ENCODE peak calls at places on chromosomes 5 and 9, in five cellular contexts. B, T, I, N and F are unnamed samples.

GRCh38 chr9:99192786-99193465 is 28.8 kb downstream of the ALG2 start:
- DNase-seq in T (no peak), N (no peak), B (no peak), I (no peak), F (no peak)

GRCh38 chr5:58922392-58923171 is 339.7 kb downstream of the RAB3C start:
- DNase-seq in B (no peak), I (no peak), N (peak; percentile 90), T (peak; percentile 93), F (no peak)

GRCh38 chr9:127583605-127584053 is 28.4 kb upstream of the STXBP1 start:
- DNase-seq in N (no peak), B (no peak), I (peak; percentile 91), T (no peak), F (no peak)

GRCh38 chr9:110179734-110180133 is 28.2 kb downstream of the C9orf152 start:
- DNase-seq in N (no peak), B (no peak), T (no peak), I (peak; percentile 25), F (no peak)

GRCh38 chr5:72511371-72512178 is 4.4 kb upstream of the ZNF366 start:
- DNase-seq in I (peak; percentile 75), N (no peak), T (no peak), B (no peak), F (no peak)

GRCh38 chr9:89025538-89025937 is 34.3 kb downstream of the S1PR3 start:
- DNase-seq in N (no peak), I (no peak), B (no peak), T (no peak), F (no peak)

GRCh38 chr5:167814828-167815227 is 476.6 kb upstream of the WWC1 start:
- DNase-seq in I (peak; percentile 99), N (no peak), B (peak; percentile 6), T (no peak), F (peak; percentile 10)

GRCh38 chr5:1473746-1474145 is 28.5 kb upstream of the SLC6A3 start:
- DNase-seq in I (no peak), B (no peak), N (no peak), T (no peak), F (no peak)

GRCh38 chr9:89740722-89741121 is 135.9 kb downstream of the GADD45G start:
- DNase-seq in N (no peak), B (no peak), I (no peak), T (no peak), F (no peak)

GRCh38 chr5:112820246-112820645 is 40.8 kb upstream of the SRP19 start:
- DNase-seq in T (no peak), I (no peak), B (no peak), N (no peak), F (no peak)

GRCh38 chr9:123091459-123091858 is 58.0 kb downstream of the GPR21 start:
- DNase-seq in N (no peak), B (no peak), T (no peak), I (no peak), F (no peak)

GRCh38 chr5:74949976-74950375 is 83.8 kb upstream of the FAM169A start:
- DNase-seq in B (no peak), N (no peak), I (no peak), T (no peak), F (no peak)

GRCh38 chr5:1997640-1998347 is 115.1 kb upstream of the IRX4 start:
- DNase-seq in T (no peak), N (no peak), I (no peak), B (no peak), F (no peak)

GRCh38 chr5:60810036-60810435 is 34.0 kb downstream of the ELOVL7 start:
- DNase-seq in I (no peak), B (no peak), N (no peak), T (no peak), F (no peak)

GRCh38 chr9:125241863-125242739 is 958 bp upstream of the HSPA5 start:
- DNase-seq in I (no peak), B (no peak), T (peak; percentile 64), N (peak; percentile 40), F (no peak)

GRCh38 chr9:14180077-14180941 is 133.6 kb downstream of the NFIB start:
- DNase-seq in N (peak; percentile 41), I (no peak), T (no peak), B (no peak), F (no peak)

GRCh38 chr9:34256987-34257585 is 72.0 kb downstream of the KIF24 start:
- DNase-seq in T (no peak), N (peak; percentile 52), B (no peak), I (no peak), F (no peak)

GRCh38 chr5:159409801-159410200 is 79.5 kb upstream of the IL12B start:
- DNase-seq in T (no peak), B (no peak), I (no peak), N (no peak), F (no peak)

GRCh38 chr9:20518735-20519134 is 103.6 kb downstream of the MLLT3 start:
- DNase-seq in I (no peak), B (no peak), N (no peak), T (no peak), F (no peak)